ENCODE peak calls at places on chromosomes 2 and 18, in seven cellular contexts. One of them, this sample, is unnamed.

GRCh38 chr2:155377931-155378444 is 679.5 kb downstream of the KCNJ3 start:
- DNase-seq in K562: no peak
- DNase-seq in transverse colon: no peak
- DNase-seq in heart left ventricle: no peak
- DNase-seq in breast epithelium: no peak
- DNase-seq in adrenal gland: no peak
- DNase-seq in endothelial cell of umbilical vein: peak
- DNase-seq in this sample: no peak

GRCh38 chr18:3761266-3761665 is 311.3 kb downstream of the TGIF1 start:
- DNase-seq in K562: no peak
- DNase-seq in transverse colon: no peak
- DNase-seq in heart left ventricle: no peak
- DNase-seq in breast epithelium: no peak
- DNase-seq in adrenal gland: no peak
- DNase-seq in endothelial cell of umbilical vein: no peak
- DNase-seq in this sample: no peak

GRCh38 chr2:240392948-240393830 is 42.3 kb upstream of the GPC1 start:
- DNase-seq in K562: no peak
- DNase-seq in transverse colon: no peak
- DNase-seq in heart left ventricle: peak
- DNase-seq in breast epithelium: no peak
- DNase-seq in adrenal gland: peak
- DNase-seq in endothelial cell of umbilical vein: no peak
- DNase-seq in this sample: peak

GRCh38 chr2:97726311-97727064 is 13.1 kb downstream of the ZAP70 start:
- DNase-seq in K562: no peak
- DNase-seq in transverse colon: no peak
- DNase-seq in heart left ventricle: no peak
- DNase-seq in breast epithelium: no peak
- DNase-seq in adrenal gland: no peak
- DNase-seq in endothelial cell of umbilical vein: peak
- DNase-seq in this sample: no peak

GRCh38 chr2:201149064-201149820 is 33.3 kb downstream of the CFLAR start:
- DNase-seq in K562: no peak
- DNase-seq in transverse colon: no peak
- DNase-seq in heart left ventricle: no peak
- DNase-seq in breast epithelium: no peak
- DNase-seq in adrenal gland: no peak
- DNase-seq in endothelial cell of umbilical vein: peak
- DNase-seq in this sample: no peak

GRCh38 chr2:232988444-232988843 is 24.6 kb downstream of the NGEF start:
- DNase-seq in K562: no peak
- DNase-seq in transverse colon: peak
- DNase-seq in heart left ventricle: no peak
- DNase-seq in breast epithelium: peak
- DNase-seq in adrenal gland: peak
- DNase-seq in endothelial cell of umbilical vein: peak
- DNase-seq in this sample: peak

GRCh38 chr18:57497372-57498294 is 62.5 kb downstream of the ONECUT2 start:
- DNase-seq in K562: no peak
- DNase-seq in transverse colon: no peak
- DNase-seq in heart left ventricle: no peak
- DNase-seq in breast epithelium: no peak
- DNase-seq in adrenal gland: no peak
- DNase-seq in endothelial cell of umbilical vein: no peak
- DNase-seq in this sample: no peak

GRCh38 chr2:198499539-198499938 is 695.1 kb downstream of the PLCL1 start:
- DNase-seq in K562: no peak
- DNase-seq in transverse colon: no peak
- DNase-seq in heart left ventricle: peak
- DNase-seq in breast epithelium: no peak
- DNase-seq in adrenal gland: no peak
- DNase-seq in endothelial cell of umbilical vein: no peak
- DNase-seq in this sample: no peak

GRCh38 chr2:196208915-196209314 is 37.5 kb upstream of the STK17B start:
- DNase-seq in K562: no peak
- DNase-seq in transverse colon: no peak
- DNase-seq in heart left ventricle: no peak
- DNase-seq in breast epithelium: no peak
- DNase-seq in adrenal gland: no peak
- DNase-seq in endothelial cell of umbilical vein: no peak
- DNase-seq in this sample: no peak

GRCh38 chr2:20589975-20590703 is 60.8 kb downstream of the HS1BP3 start:
- DNase-seq in K562: no peak
- DNase-seq in transverse colon: peak
- DNase-seq in heart left ventricle: no peak
- DNase-seq in breast epithelium: no peak
- DNase-seq in adrenal gland: peak
- DNase-seq in endothelial cell of umbilical vein: no peak
- DNase-seq in this sample: peak

GRCh38 chr18:48529796-48530195 is 9.0 kb upstream of the CTIF start:
- DNase-seq in K562: no peak
- DNase-seq in transverse colon: no peak
- DNase-seq in heart left ventricle: no peak
- DNase-seq in breast epithelium: no peak
- DNase-seq in adrenal gland: peak
- DNase-seq in endothelial cell of umbilical vein: no peak
- DNase-seq in this sample: no peak

GRCh38 chr2:37619230-37619956 is 52.0 kb downstream of the CDC42EP3 start:
- DNase-seq in K562: no peak
- DNase-seq in transverse colon: no peak
- DNase-seq in heart left ventricle: no peak
- DNase-seq in breast epithelium: no peak
- DNase-seq in adrenal gland: no peak
- DNase-seq in endothelial cell of umbilical vein: no peak
- DNase-seq in this sample: no peak

GRCh38 chr18:3709166-3709565 is 259.2 kb downstream of the TGIF1 start:
- DNase-seq in K562: no peak
- DNase-seq in transverse colon: no peak
- DNase-seq in heart left ventricle: no peak
- DNase-seq in breast epithelium: no peak
- DNase-seq in adrenal gland: no peak
- DNase-seq in endothelial cell of umbilical vein: no peak
- DNase-seq in this sample: no peak

GRCh38 chr2:904243-905024 is 46.2 kb upstream of the SNTG2 start:
- DNase-seq in K562: no peak
- DNase-seq in transverse colon: no peak
- DNase-seq in heart left ventricle: no peak
- DNase-seq in breast epithelium: no peak
- DNase-seq in adrenal gland: peak
- DNase-seq in endothelial cell of umbilical vein: no peak
- DNase-seq in this sample: no peak
- H3K4me3 ChIP-seq in K562: no peak
- H3K4me3 ChIP-seq in transverse colon: no peak
- H3K4me3 ChIP-seq in heart left ventricle: no peak
- H3K4me3 ChIP-seq in breast epithelium: no peak
- H3K4me3 ChIP-seq in adrenal gland: no peak
- H3K4me3 ChIP-seq in endothelial cell of umbilical vein: no peak
- H3K4me3 ChIP-seq in this sample: no peak

GRCh38 chr2:8893978-8894820 is 56.8 kb upstream of the KIDINS220 start:
- DNase-seq in K562: peak
- DNase-seq in transverse colon: no peak
- DNase-seq in heart left ventricle: no peak
- DNase-seq in breast epithelium: no peak
- DNase-seq in adrenal gland: no peak
- DNase-seq in endothelial cell of umbilical vein: no peak
- DNase-seq in this sample: peak
- TF ChIP-seq POLR2A in K562: no peak
- TF ChIP-seq POLR2A in transverse colon: no peak
- TF ChIP-seq POLR2A in heart left ventricle: no peak
- TF ChIP-seq POLR2A in breast epithelium: no peak
- TF ChIP-seq POLR2A in adrenal gland: no peak
- TF ChIP-seq POLR2A in endothelial cell of umbilical vein: no peak
- TF ChIP-seq POLR2A in this sample: no peak

DNA sequence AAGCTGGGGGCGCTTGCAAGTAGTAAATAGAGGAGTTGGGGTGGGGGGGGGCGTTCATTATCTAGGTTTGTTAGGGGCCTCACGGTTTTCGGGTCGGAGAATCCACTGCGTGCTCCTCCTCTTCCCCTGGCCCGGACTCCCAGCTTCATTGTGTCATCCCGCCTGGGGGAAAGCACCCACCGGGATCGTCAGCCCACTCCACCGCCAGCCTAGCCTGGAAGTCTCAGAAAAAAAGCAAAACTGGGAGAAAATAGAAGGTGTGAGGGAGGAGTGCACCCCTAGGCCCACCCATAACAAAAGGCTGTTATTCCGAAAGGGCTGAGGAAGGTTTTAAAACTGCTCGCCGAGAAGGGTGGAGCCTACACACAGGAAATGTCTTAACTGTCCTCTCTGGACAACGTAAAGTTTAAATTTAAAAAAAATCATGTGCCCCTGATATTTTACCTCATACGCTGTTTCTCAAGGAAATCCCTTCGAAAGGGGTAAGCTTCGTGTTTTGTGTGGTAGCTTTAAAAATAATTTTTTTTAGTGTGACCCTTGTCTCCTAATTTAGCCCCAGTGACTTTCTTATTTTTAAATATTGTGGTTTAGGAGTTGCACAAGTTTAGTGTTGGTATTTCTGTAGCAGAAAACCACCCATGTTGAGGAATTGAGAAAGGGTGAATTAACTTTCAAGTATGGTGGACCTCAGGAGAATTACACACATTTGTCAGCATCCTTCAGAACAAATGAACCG is 104.2 kb downstream of the SPTBN1 start:
- DNase-seq in K562: peak
- DNase-seq in transverse colon: peak
- DNase-seq in heart left ventricle: peak
- DNase-seq in breast epithelium: peak
- DNase-seq in adrenal gland: peak
- DNase-seq in endothelial cell of umbilical vein: peak
- DNase-seq in this sample: peak
- TF ChIP-seq CTCF in K562: no peak
- TF ChIP-seq CTCF in transverse colon: peak
- TF ChIP-seq CTCF in heart left ventricle: no peak
- TF ChIP-seq CTCF in breast epithelium: peak
- TF ChIP-seq CTCF in adrenal gland: peak
- TF ChIP-seq CTCF in endothelial cell of umbilical vein: no peak
- TF ChIP-seq CTCF in this sample: no peak

DNA sequence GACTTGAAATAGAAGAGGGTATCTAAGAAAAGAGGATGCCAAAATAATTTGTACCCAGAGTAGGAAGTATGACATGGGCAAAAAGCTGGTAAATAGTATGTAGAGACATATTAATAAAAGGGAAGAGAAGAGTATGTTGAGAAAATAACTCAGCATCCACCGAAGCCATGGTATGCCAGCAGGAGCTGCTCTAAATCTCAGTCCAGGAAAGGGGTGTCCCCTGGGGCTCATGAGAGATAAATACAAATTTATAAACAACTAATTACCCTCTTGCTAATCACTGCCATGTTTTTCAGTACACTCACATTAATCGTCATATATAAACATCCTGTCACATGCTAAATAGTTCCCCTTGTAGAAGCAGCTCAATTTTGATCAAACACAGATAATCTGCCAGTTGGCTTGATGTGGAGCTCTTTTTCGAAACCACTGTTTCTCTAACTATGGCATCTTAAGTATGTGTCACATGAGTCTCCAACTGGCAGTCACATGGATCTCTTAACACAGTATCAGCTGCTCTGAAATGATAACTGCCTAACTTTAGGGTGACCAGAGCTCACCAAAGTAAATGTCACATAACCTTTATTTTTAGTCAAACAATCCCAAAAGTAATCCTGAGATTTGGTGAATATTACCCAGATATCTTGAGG is 31.9 kb downstream of the EXOC6B start:
- DNase-seq in K562: no peak
- DNase-seq in transverse colon: no peak
- DNase-seq in heart left ventricle: no peak
- DNase-seq in breast epithelium: no peak
- DNase-seq in adrenal gland: no peak
- DNase-seq in endothelial cell of umbilical vein: peak
- DNase-seq in this sample: peak
- H3K4me3 ChIP-seq in K562: no peak
- H3K4me3 ChIP-seq in transverse colon: no peak
- H3K4me3 ChIP-seq in heart left ventricle: no peak
- H3K4me3 ChIP-seq in breast epithelium: no peak
- H3K4me3 ChIP-seq in adrenal gland: no peak
- H3K4me3 ChIP-seq in endothelial cell of umbilical vein: no peak
- H3K4me3 ChIP-seq in this sample: no peak

GRCh38 chr2:96325884-96326255 is 753 bp downstream of the ITPRIPL1 start:
- DNase-seq in K562: no peak
- DNase-seq in transverse colon: peak
- DNase-seq in heart left ventricle: no peak
- DNase-seq in breast epithelium: no peak
- DNase-seq in adrenal gland: no peak
- DNase-seq in endothelial cell of umbilical vein: no peak
- DNase-seq in this sample: peak
- TF ChIP-seq POLR2A in K562: no peak
- TF ChIP-seq POLR2A in transverse colon: peak
- TF ChIP-seq POLR2A in heart left ventricle: no peak
- TF ChIP-seq POLR2A in breast epithelium: no peak
- TF ChIP-seq POLR2A in adrenal gland: no peak
- TF ChIP-seq POLR2A in endothelial cell of umbilical vein: no peak
- TF ChIP-seq POLR2A in this sample: no peak

This sample was measured in lower leg skin.